ENCODE peak calls at places on chromosome 1, in five cellular contexts. P, T, W, G and Y are unnamed samples.

GRCh38 chr1:93672069-93672468 is 9.6 kb downstream of the BCAR3 start:
- DNase-seq in G (peak), W (no peak), T (no peak), P (peak), Y (no peak)

GRCh38 chr1:13513885-13514546 is at the start of gene LRRC38:
- DNase-seq in G (no peak), T (no peak), W (no peak), P (no peak), Y (no peak)

GRCh38 chr1:98388431-98388830 is 273.1 kb upstream of the SNX7 start:
- DNase-seq in G (peak), W (peak), P (no peak), T (no peak), Y (peak)

GRCh38 chr1:94865369-94865768 is 45.2 kb downstream of the SLC44A3 start:
- DNase-seq in W (no peak), P (no peak), G (peak), T (peak), Y (peak)

GRCh38 chr1:90274376-90274775 is 279.5 kb downstream of the ZNF326 start:
- DNase-seq in T (no peak), W (no peak), P (no peak), G (no peak), Y (no peak)

GRCh38 chr1:54290443-54291184 is 90.6 kb downstream of the MRPL37 start:
- DNase-seq in W (no peak), G (no peak), P (no peak), T (no peak), Y (no peak)

GRCh38 chr1:38004284-38005101 is 821 bp downstream of the FHL3 start:
- DNase-seq in P (no peak), W (no peak), G (no peak), T (no peak), Y (no peak)

GRCh38 chr1:218080818-218081217 is 204.3 kb upstream of the RRP15 start:
- DNase-seq in G (no peak), T (no peak), P (no peak), W (no peak), Y (no peak)

GRCh38 chr1:3070654-3071506 is 1.9 kb downstream of the PRDM16 start:
- DNase-seq in W (no peak), P (no peak), G (no peak), T (peak), Y (no peak)